ENCODE peak calls at places on chromosomes 5 and 9, in five cellular contexts. One of them, this sample, is unnamed.

GRCh38 chr5:65481171-65481575 is 547 bp downstream of the ADAMTS6 start:
- DNase-seq in stomach: no peak
- DNase-seq in A549: no peak
- DNase-seq in ovary: no peak
- DNase-seq in tibial nerve: no peak
- DNase-seq in this sample: no peak

GRCh38 chr5:133869675-133869978 is 98.8 kb downstream of the C5orf15 start:
- DNase-seq in stomach: peak
- DNase-seq in A549: no peak
- DNase-seq in ovary: no peak
- DNase-seq in tibial nerve: peak
- DNase-seq in this sample: peak

GRCh38 chr5:59724482-59725392 is 168.8 kb downstream of the PDE4D start:
- DNase-seq in stomach: no peak
- DNase-seq in A549: peak
- DNase-seq in ovary: no peak
- DNase-seq in tibial nerve: no peak
- DNase-seq in this sample: no peak

GRCh38 chr9:128343855-128344254 is 3.5 kb downstream of the SLC27A4 start:
- DNase-seq in stomach: no peak
- DNase-seq in A549: no peak
- DNase-seq in ovary: no peak
- DNase-seq in tibial nerve: no peak
- DNase-seq in this sample: no peak

GRCh38 chr9:130347036-130347435 is 81.5 kb downstream of the HMCN2 start:
- DNase-seq in stomach: no peak
- DNase-seq in A549: no peak
- DNase-seq in ovary: no peak
- DNase-seq in tibial nerve: no peak
- DNase-seq in this sample: no peak

GRCh38 chr9:136750526-136750925 is 2.2 kb upstream of the LCN6 start:
- DNase-seq in stomach: no peak
- DNase-seq in A549: no peak
- DNase-seq in ovary: no peak
- DNase-seq in tibial nerve: no peak
- DNase-seq in this sample: no peak

GRCh38 chr9:123710299-123710698 is 219.6 kb downstream of the DENND1A start:
- DNase-seq in stomach: no peak
- DNase-seq in A549: peak
- DNase-seq in ovary: no peak
- DNase-seq in tibial nerve: no peak
- DNase-seq in this sample: no peak

GRCh38 chr5:172758077-172758835 is 12.7 kb downstream of the DUSP1 start:
- DNase-seq in stomach: no peak
- DNase-seq in A549: peak
- DNase-seq in ovary: no peak
- DNase-seq in tibial nerve: no peak
- DNase-seq in this sample: peak

GRCh38 chr9:83935276-83935890 is 14.2 kb upstream of the KIF27 start:
- DNase-seq in stomach: peak
- DNase-seq in A549: no peak
- DNase-seq in ovary: no peak
- DNase-seq in tibial nerve: no peak
- DNase-seq in this sample: no peak

DNA sequence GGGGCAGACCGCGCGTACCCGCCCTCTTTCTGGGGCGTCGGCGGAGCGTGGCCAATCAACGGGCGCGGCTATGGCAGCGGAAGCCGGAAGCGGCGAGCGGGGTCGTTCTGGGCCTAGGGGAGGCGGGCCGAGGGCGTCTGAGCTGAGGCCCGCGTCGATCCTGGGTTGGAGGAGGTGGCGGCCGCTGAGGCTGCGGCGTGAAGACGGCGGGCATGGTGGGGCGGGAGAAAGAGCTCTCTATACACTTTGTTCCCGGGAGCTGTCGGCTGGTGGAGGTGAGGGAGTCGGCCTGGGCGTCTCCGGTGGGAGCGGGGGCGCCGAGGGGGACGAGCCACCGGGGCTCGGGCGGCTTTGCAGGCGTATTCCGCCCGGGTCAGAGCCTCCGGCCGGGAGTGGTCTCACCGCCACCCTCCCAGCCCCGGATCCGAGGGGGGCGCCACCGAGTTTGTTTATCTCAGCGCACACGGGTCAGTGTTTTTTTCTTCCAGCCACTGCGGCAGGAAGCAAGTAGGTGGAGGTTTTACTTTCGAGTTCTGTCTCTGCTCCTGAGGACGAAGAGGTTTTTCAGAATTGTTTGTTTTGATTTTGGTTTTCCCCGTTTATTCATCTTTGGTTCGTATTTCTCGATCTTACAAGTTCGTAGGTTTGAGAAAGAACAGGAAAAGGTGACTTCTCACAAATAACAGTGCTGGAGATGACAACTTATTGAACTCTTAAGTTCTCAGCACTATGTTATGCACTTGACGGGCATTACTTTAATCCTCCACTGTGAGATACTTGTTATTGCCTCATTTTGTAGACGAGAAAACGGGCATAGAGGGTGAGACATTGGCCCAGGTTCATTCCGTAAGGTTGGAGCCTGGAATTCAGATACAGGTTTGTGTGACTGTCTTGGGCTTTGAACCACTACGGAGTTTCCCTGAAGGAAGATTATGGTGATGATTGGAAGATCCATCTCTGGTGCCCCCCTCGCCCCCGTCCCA is at the start of gene MAT2B:
- DNase-seq in stomach: peak
- DNase-seq in A549: peak
- DNase-seq in ovary: peak
- DNase-seq in tibial nerve: peak
- DNase-seq in this sample: peak
- TF ChIP-seq EP300 in stomach: no peak
- TF ChIP-seq EP300 in A549: no peak
- TF ChIP-seq EP300 in ovary: no peak
- TF ChIP-seq EP300 in tibial nerve: no peak
- TF ChIP-seq EP300 in this sample: peak

GRCh38 chr9:105248691-105249090 is 4.2 kb downstream of the SLC44A1 start:
- DNase-seq in stomach: no peak
- DNase-seq in A549: no peak
- DNase-seq in ovary: no peak
- DNase-seq in tibial nerve: no peak
- DNase-seq in this sample: no peak

GRCh38 chr9:105254226-105254625 is 9.8 kb downstream of the SLC44A1 start:
- DNase-seq in stomach: peak
- DNase-seq in A549: no peak
- DNase-seq in ovary: no peak
- DNase-seq in tibial nerve: no peak
- DNase-seq in this sample: no peak

GRCh38 chr9:105252405-105252756 is 7.9 kb downstream of the SLC44A1 start:
- DNase-seq in stomach: no peak
- DNase-seq in A549: no peak
- DNase-seq in ovary: no peak
- DNase-seq in tibial nerve: no peak
- DNase-seq in this sample: no peak

GRCh38 chr9:105251133-105251532 is 6.7 kb downstream of the SLC44A1 start:
- DNase-seq in stomach: no peak
- DNase-seq in A549: no peak
- DNase-seq in ovary: no peak
- DNase-seq in tibial nerve: no peak
- DNase-seq in this sample: no peak

GRCh38 chr9:105251733-105252404 is 7.4 kb downstream of the SLC44A1 start:
- DNase-seq in stomach: no peak
- DNase-seq in A549: no peak
- DNase-seq in ovary: no peak
- DNase-seq in tibial nerve: no peak
- DNase-seq in this sample: no peak
- TF ChIP-seq EP300 in stomach: no peak
- TF ChIP-seq EP300 in A549: no peak
- TF ChIP-seq EP300 in ovary: no peak
- TF ChIP-seq EP300 in tibial nerve: no peak
- TF ChIP-seq EP300 in this sample: no peak

GRCh38 chr9:79895232-79895631 is 323.5 kb downstream of the TLE4 start:
- DNase-seq in stomach: no peak
- DNase-seq in A549: no peak
- DNase-seq in ovary: no peak
- DNase-seq in tibial nerve: no peak
- DNase-seq in this sample: no peak
- TF ChIP-seq EP300 in stomach: no peak
- TF ChIP-seq EP300 in A549: no peak
- TF ChIP-seq EP300 in ovary: no peak
- TF ChIP-seq EP300 in tibial nerve: no peak
- TF ChIP-seq EP300 in this sample: no peak

DNA sequence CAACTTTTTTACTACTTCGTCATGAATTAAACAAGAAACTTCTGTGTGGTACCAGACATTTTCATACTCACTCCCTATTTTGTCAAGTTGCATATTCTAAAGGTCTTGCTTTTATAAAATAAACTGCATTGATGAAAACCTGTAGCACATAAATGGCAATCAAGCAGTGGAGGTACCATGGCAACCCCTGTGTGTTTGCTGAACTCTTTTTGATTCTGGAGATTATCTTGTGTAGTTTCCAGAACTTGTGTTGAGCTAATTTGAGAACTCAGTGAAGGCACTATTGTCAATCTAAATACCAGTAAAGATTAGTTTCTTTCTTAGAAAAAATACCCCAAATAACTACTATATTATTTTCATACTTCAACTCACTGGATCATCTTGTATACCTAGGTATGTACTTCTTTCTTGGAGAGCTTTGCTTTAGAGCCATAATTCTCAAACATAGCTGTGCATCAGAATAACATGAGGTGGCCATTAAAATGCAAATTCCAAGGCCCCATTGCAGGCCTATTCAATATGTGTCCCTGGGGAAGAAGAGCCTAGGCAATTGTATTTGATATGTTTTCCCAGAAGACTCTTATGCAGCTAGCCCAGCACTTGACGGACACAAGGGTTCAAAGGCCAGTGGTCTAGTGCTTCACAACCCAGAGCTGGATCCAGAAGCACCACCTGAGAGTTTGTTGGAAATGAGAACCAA is 9.8 kb upstream of the PRLR start:
- DNase-seq in stomach: no peak
- DNase-seq in A549: no peak
- DNase-seq in ovary: no peak
- DNase-seq in tibial nerve: no peak
- DNase-seq in this sample: no peak
- TF ChIP-seq EP300 in stomach: no peak
- TF ChIP-seq EP300 in A549: no peak
- TF ChIP-seq EP300 in ovary: no peak
- TF ChIP-seq EP300 in tibial nerve: no peak
- TF ChIP-seq EP300 in this sample: no peak

GRCh38 chr9:124739360-124739759 is 31.8 kb downstream of the NR6A1 start:
- DNase-seq in stomach: no peak
- DNase-seq in A549: no peak
- DNase-seq in ovary: no peak
- DNase-seq in tibial nerve: no peak
- DNase-seq in this sample: no peak

GRCh38 chr9:124730772-124731171 is 40.3 kb downstream of the NR6A1 start:
- DNase-seq in stomach: no peak
- DNase-seq in A549: no peak
- DNase-seq in ovary: no peak
- DNase-seq in tibial nerve: no peak
- DNase-seq in this sample: no peak

GRCh38 chr9:124735121-124735520 is 36.0 kb downstream of the NR6A1 start:
- DNase-seq in stomach: no peak
- DNase-seq in A549: no peak
- DNase-seq in ovary: no peak
- DNase-seq in tibial nerve: no peak
- DNase-seq in this sample: no peak

DNA sequence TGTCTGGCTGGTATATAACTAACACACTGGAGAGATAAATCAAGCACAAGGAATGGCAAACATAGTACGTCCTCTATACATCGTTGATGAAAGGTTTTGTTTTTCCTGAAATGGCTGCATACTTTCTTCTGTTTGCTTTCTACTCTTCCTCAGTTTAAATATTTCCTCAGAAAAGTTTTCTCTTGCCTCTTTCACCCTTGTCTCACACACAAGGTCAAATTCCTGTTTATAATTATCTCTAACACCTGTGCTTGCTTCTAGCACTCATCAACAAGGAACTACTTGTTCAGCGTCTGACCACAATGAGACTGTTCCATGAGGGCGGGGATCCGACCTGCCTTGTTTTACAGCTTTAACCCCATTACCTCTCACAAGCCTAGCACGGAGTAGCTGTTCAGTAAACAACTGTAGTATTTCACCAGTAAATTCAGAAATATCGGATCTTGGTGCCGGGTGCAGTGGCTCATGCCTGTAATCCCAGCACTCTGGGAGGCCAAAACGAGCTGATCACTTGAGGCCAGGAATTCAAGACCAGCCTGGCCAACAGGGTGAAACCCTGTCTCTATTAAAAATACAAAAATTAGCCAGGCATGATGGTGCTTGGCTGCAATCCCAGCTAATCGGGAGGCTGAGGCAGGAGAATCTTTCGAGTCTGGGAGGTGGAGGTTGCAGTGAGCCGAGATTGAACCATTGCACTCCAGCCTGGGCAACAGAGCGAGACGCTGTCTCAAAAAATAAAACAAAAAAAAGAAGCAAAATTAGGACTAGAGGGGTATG is 37.0 kb downstream of the NR6A1 start:
- DNase-seq in stomach: no peak
- DNase-seq in A549: no peak
- DNase-seq in ovary: no peak
- DNase-seq in tibial nerve: no peak
- DNase-seq in this sample: no peak
- TF ChIP-seq EP300 in stomach: no peak
- TF ChIP-seq EP300 in A549: no peak
- TF ChIP-seq EP300 in ovary: no peak
- TF ChIP-seq EP300 in tibial nerve: no peak
- TF ChIP-seq EP300 in this sample: no peak

GRCh38 chr9:94086961-94087360 is 2.7 kb downstream of the PTPDC1 start:
- DNase-seq in stomach: no peak
- DNase-seq in A549: no peak
- DNase-seq in ovary: no peak
- DNase-seq in tibial nerve: no peak
- DNase-seq in this sample: no peak

GRCh38 chr9:94085062-94085639 is 887 bp downstream of the PTPDC1 start:
- DNase-seq in stomach: no peak
- DNase-seq in A549: no peak
- DNase-seq in ovary: no peak
- DNase-seq in tibial nerve: no peak
- DNase-seq in this sample: no peak

GRCh38 chr9:94084314-94084713 is at the start of gene PTPDC1:
- DNase-seq in stomach: no peak
- DNase-seq in A549: no peak
- DNase-seq in ovary: no peak
- DNase-seq in tibial nerve: peak
- DNase-seq in this sample: no peak

GRCh38 chr9:94083384-94083783 is 880 bp upstream of the PTPDC1 start:
- DNase-seq in stomach: no peak
- DNase-seq in A549: no peak
- DNase-seq in ovary: no peak
- DNase-seq in tibial nerve: no peak
- DNase-seq in this sample: no peak

GRCh38 chr9:94086468-94086867 is 2.2 kb downstream of the PTPDC1 start:
- DNase-seq in stomach: no peak
- DNase-seq in A549: no peak
- DNase-seq in ovary: no peak
- DNase-seq in tibial nerve: no peak
- DNase-seq in this sample: no peak
- TF ChIP-seq EP300 in stomach: no peak
- TF ChIP-seq EP300 in A549: no peak
- TF ChIP-seq EP300 in ovary: no peak
- TF ChIP-seq EP300 in tibial nerve: no peak
- TF ChIP-seq EP300 in this sample: no peak

GRCh38 chr5:139668064-139668880 is 20.1 kb downstream of the CXXC5 start:
- DNase-seq in stomach: peak
- DNase-seq in A549: no peak
- DNase-seq in ovary: peak
- DNase-seq in tibial nerve: no peak
- DNase-seq in this sample: no peak
- TF ChIP-seq EP300 in stomach: no peak
- TF ChIP-seq EP300 in A549: no peak
- TF ChIP-seq EP300 in ovary: no peak
- TF ChIP-seq EP300 in tibial nerve: no peak
- TF ChIP-seq EP300 in this sample: no peak

GRCh38 chr5:53362521-53362941 is 117.9 kb upstream of the FST start:
- DNase-seq in stomach: no peak
- DNase-seq in A549: peak
- DNase-seq in ovary: no peak
- DNase-seq in tibial nerve: no peak
- DNase-seq in this sample: no peak
- TF ChIP-seq EP300 in stomach: no peak
- TF ChIP-seq EP300 in A549: peak
- TF ChIP-seq EP300 in ovary: no peak
- TF ChIP-seq EP300 in tibial nerve: no peak
- TF ChIP-seq EP300 in this sample: no peak